ENCODE peak calls at places on chromosomes 7 and 10, in four cellular contexts. Q is A549, F is K562, O is HepG2. H is an unnamed sample.

GRCh38 chr10:99369126-99369525 is 40.0 kb downstream of the CNNM1 start:
- DNase-seq in Q (no peak), O (no peak), F (no peak), H (no peak)

GRCh38 chr7:1555046-1555812 is 776 bp downstream of the TMEM184A start:
- DNase-seq in F (peak; percentile 85), Q (peak; percentile 98), O (peak; percentile 88), H (peak; percentile 44)

GRCh38 chr10:92778091-92778490 is 70.2 kb upstream of the EXOC6 start:
- DNase-seq in Q (no peak), F (no peak), O (no peak), H (no peak)

GRCh38 chr10:92690211-92691041 is 671 bp downstream of the HHEX start:
- DNase-seq in O (no peak), F (peak; percentile 50), Q (peak; percentile 46), H (peak; percentile 52)

GRCh38 chr10:7409732-7410168 is 1.1 kb downstream of the SFMBT2 start:
- DNase-seq in O (no peak), Q (no peak), F (no peak), H (no peak)

GRCh38 chr10:124557648-124558338 is 96.2 kb downstream of the LHPP start:
- DNase-seq in Q (no peak), O (no peak), F (no peak), H (no peak)

GRCh38 chr7:121023683-121024507 is 35.4 kb downstream of the CPED1 start:
- DNase-seq in F (no peak), Q (no peak), O (no peak), H (no peak)

GRCh38 chr7:28448708-28449107 is 36.4 kb downstream of the CREB5 start:
- DNase-seq in F (no peak), Q (no peak), O (no peak), H (no peak)

GRCh38 chr10:4763960-4764428 is 62.0 kb upstream of the AKR1E2 start:
- DNase-seq in Q (no peak), O (no peak), F (no peak), H (no peak)

GRCh38 chr7:44112997-44113763 is 9.0 kb downstream of the AEBP1 start:
- DNase-seq in F (peak; percentile 83), O (no peak), Q (no peak), H (no peak)

GRCh38 chr10:30804478-30805055 is 175.0 kb upstream of the LYZL2 start:
- DNase-seq in F (no peak), Q (no peak), O (no peak), H (no peak)

GRCh38 chr7:150941983-150942590 is 36.0 kb downstream of the KCNH2 start:
- DNase-seq in Q (no peak), O (no peak), F (peak; percentile 68), H (peak; percentile 60)

GRCh38 chr7:51013861-51014511 is 231.3 kb upstream of the GRB10 start:
- DNase-seq in O (no peak), Q (no peak), F (no peak), H (no peak)

GRCh38 chr10:70903262-70903921 is 15.0 kb upstream of the PCBD1 start:
- DNase-seq in F (peak; percentile 76), Q (peak; percentile 62), O (peak; percentile 23), H (peak; percentile 83)

GRCh38 chr7:21429786-21430574 is 2.1 kb downstream of the SP4 start:
- DNase-seq in F (peak; percentile 19), O (no peak), Q (no peak), H (no peak)

GRCh38 chr7:55063633-55064032 is 44.8 kb downstream of the EGFR start:
- DNase-seq in Q (no peak), O (no peak), F (no peak), H (no peak)

GRCh38 chr10:49220031-49220430 is 31.8 kb upstream of the TMEM273 start:
- DNase-seq in F (no peak), O (no peak), Q (no peak), H (no peak)
- TF ChIP-seq NR3C1 in F (no peak), O (no peak), Q (no peak), H (no peak)

DNA sequence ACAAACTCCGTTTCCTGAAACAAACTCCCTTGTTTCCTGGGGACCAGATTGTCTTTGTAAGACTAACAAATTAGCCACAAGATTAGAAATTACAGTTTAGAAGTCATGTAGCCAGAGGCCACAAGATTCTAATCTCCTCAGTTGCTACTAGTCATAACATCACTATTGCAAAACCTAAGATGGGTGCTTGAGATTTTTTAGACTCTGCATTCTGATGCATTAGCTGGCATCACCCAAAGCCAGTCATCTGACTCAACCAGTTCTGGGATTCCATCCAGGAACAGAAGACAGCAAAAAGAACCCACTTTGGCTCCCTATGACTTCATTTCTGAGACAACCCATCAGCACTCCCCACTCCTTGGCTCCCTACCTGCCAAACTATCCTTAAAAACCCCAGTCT is 367.9 kb upstream of the MBL2 start:
- DNase-seq in O (no peak), F (no peak), Q (no peak), H (no peak)
- TF ChIP-seq JUN in O (no peak), F (no peak), Q (no peak), H (no peak)

GRCh38 chr7:116315293-116315692 is 105.0 kb downstream of the TES start:
- DNase-seq in F (no peak), O (no peak), Q (peak; percentile 23), H (no peak)

GRCh38 chr7:116316838-116317612 is 106.7 kb downstream of the TES start:
- DNase-seq in Q (peak; percentile 78), F (no peak), O (peak; percentile 54), H (no peak)

GRCh38 chr7:116315803-116316202 is 105.5 kb downstream of the TES start:
- DNase-seq in F (no peak), Q (no peak), O (no peak), H (no peak)

GRCh38 chr7:116322541-116322940 is 112.2 kb downstream of the TES start:
- DNase-seq in Q (no peak), O (no peak), F (no peak), H (no peak)

GRCh38 chr7:116317907-116318306 is 107.6 kb downstream of the TES start:
- DNase-seq in O (no peak), F (no peak), Q (no peak), H (no peak)
- TF ChIP-seq NR3C1 in O (no peak), F (no peak), Q (no peak), H (no peak)

DNA sequence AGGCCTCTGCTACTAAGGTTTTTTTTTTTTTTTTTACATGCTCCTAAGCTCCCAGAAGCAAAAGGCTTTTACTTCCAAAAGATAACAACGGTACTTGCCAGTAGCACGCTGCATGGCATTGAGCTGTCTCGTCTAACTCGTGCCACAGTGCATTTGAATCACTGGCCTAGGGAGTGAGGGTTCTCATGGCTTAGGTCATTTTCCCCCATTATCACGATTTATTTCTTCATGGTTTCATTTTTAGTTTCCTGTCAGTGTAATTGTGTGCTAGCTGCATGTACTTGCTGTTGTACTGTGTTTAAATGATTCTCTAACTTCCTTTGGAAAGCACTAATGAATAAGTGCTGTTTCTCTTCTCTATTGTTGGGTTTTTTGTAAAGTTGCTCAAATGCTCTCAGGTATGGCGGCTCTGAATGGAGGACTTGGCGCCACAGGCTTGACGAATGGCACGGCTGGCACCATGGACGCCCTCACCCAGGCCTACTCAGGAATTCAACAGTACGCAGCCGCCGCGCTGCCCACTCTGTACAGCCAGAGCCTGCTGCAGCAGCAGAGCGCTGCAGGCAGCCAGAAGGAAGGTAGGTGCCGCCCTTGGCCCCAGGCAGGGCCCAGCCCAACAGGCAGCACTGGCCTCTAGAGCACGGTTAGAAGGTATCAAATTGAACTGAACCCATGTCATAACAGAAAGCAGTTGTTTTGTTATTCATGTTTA is 290.5 kb downstream of the USP6NL start:
- DNase-seq in Q (no peak), O (no peak), F (no peak), H (no peak)
- TF ChIP-seq JUN in Q (no peak), O (no peak), F (no peak), H (no peak)

DNA sequence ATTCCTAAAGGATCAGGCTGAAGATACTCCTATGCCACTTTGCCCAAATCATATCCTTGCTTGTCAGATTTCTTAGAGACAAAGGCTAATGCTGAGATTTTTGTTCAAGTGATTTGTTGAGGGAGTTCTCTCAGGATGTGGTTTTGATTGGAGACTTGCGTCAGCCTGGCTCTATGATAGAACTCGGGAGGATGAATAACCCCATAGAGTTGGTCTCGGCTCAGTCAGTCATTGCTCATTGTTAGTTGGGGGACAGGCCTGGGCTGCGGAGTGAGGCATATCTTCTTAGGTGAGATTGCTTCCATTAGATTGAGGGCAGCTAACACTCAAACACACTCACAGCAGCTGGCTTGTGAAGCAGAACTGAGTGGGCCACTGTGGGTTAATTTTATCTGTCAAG is 203.4 kb downstream of the KIF20B start:
- DNase-seq in Q (no peak), O (no peak), F (no peak), H (no peak)
- TF ChIP-seq NR3C1 in Q (no peak), O (no peak), F (no peak), H (no peak)

GRCh38 chr7:157565981-157566630 is 229.3 kb downstream of the DNAJB6 start:
- DNase-seq in O (no peak), F (no peak), Q (no peak), H (no peak)
- TF ChIP-seq JUN in O (no peak), F (no peak), Q (no peak), H (no peak)

GRCh38 chr10:86798636-86799035 is 42.2 kb downstream of the BMPR1A start:
- DNase-seq in O (no peak), F (no peak), Q (no peak), H (no peak)
- TF ChIP-seq NR3C1 in O (no peak), F (no peak), Q (no peak), H (no peak)

GRCh38 chr7:64879097-64879730 is 23.9 kb upstream of the ZNF273 start:
- DNase-seq in Q (no peak), F (no peak), O (no peak), H (no peak)

GRCh38 chr7:64877714-64878610 is 25.1 kb upstream of the ZNF273 start:
- DNase-seq in Q (no peak), F (no peak), O (no peak), H (no peak)

GRCh38 chr7:64876792-64877713 is 26.0 kb upstream of the ZNF273 start:
- DNase-seq in O (no peak), F (no peak), Q (no peak), H (peak; percentile 80)

GRCh38 chr7:64879800-64880199 is 23.3 kb upstream of the ZNF273 start:
- DNase-seq in Q (no peak), F (no peak), O (no peak), H (no peak)

DNA sequence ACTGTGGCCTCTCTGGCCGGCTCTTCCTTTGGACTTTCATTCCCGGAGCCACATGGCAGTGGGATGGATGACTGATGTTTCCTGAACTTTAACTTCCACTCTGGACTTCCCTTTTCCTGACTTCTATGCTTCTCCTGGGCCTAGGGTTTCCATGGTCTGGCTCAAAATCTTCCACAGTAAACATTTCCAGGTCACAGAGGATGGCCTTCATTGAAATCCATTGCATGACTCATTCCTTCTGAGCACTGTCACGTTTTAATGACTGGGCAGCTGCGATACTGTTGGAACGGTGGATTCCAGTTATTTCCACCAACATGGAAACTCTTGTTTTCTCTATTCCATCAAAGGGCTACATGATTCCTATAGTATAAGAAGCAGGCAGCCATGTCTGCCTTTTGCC is 24.4 kb upstream of the ZNF273 start:
- DNase-seq in O (no peak), Q (no peak), F (no peak), H (no peak)
- TF ChIP-seq JUN in O (no peak), Q (no peak), F (no peak), H (no peak)

GRCh38 chr10:48509974-48510692 is 94.7 kb downstream of the ARHGAP22 start:
- DNase-seq in F (peak; percentile 55), O (peak; percentile 20), Q (peak; percentile 21), H (peak; percentile 37)
- TF ChIP-seq NR3C1 in F (no peak), O (no peak), Q (no peak), H (no peak)